ENCODE peak calls at places on chromosomes 7 and 10, in ten cellular contexts. One of them, this sample, is unnamed.

GRCh38 chr7:2313450-2314208 is 612 bp downstream of the SNX8 start:
- DNase-seq in lower lobe of right lung: no peak
- DNase-seq in Panc1: no peak
- DNase-seq in fibroblast of the aortic adventitia: peak; percentile 16
- DNase-seq in suprapubic skin: no peak
- DNase-seq in AG04450: no peak
- DNase-seq in A673: peak; percentile 21
- DNase-seq in uterus: no peak
- DNase-seq in fibroblast of pulmonary artery: no peak
- DNase-seq in astrocyte of the cerebellum: no peak
- DNase-seq in this sample: no peak

GRCh38 chr10:52652431-52653220 is 120.0 kb downstream of the MBL2 start:
- DNase-seq in lower lobe of right lung: no peak
- DNase-seq in Panc1: no peak
- DNase-seq in fibroblast of the aortic adventitia: no peak
- DNase-seq in suprapubic skin: no peak
- DNase-seq in AG04450: no peak
- DNase-seq in A673: peak; percentile 64
- DNase-seq in uterus: no peak
- DNase-seq in fibroblast of pulmonary artery: no peak
- DNase-seq in astrocyte of the cerebellum: no peak
- DNase-seq in this sample: peak; percentile 29

GRCh38 chr10:49271346-49271745 is 27.6 kb upstream of the C10orf71 start:
- DNase-seq in lower lobe of right lung: no peak
- DNase-seq in Panc1: no peak
- DNase-seq in fibroblast of the aortic adventitia: no peak
- DNase-seq in suprapubic skin: no peak
- DNase-seq in AG04450: no peak
- DNase-seq in A673: no peak
- DNase-seq in uterus: no peak
- DNase-seq in fibroblast of pulmonary artery: no peak
- DNase-seq in astrocyte of the cerebellum: no peak
- DNase-seq in this sample: no peak

GRCh38 chr10:104336829-104337526 is 1.3 kb downstream of the ITPRIP start:
- DNase-seq in lower lobe of right lung: no peak
- DNase-seq in Panc1: no peak
- DNase-seq in fibroblast of the aortic adventitia: peak; percentile 87
- DNase-seq in suprapubic skin: no peak
- DNase-seq in AG04450: no peak
- DNase-seq in A673: no peak
- DNase-seq in uterus: no peak
- DNase-seq in fibroblast of pulmonary artery: peak; percentile 76
- DNase-seq in astrocyte of the cerebellum: peak; percentile 83
- DNase-seq in this sample: peak; percentile 81

GRCh38 chr10:24822557-24822956 is 98.9 kb upstream of the ARHGAP21 start:
- DNase-seq in lower lobe of right lung: no peak
- DNase-seq in Panc1: no peak
- DNase-seq in fibroblast of the aortic adventitia: no peak
- DNase-seq in suprapubic skin: no peak
- DNase-seq in AG04450: no peak
- DNase-seq in A673: no peak
- DNase-seq in uterus: no peak
- DNase-seq in fibroblast of pulmonary artery: no peak
- DNase-seq in astrocyte of the cerebellum: no peak
- DNase-seq in this sample: no peak

GRCh38 chr10:68901106-68901927 is at the start of gene DDX50:
- DNase-seq in lower lobe of right lung: peak; percentile 97
- DNase-seq in Panc1: peak; percentile 99
- DNase-seq in fibroblast of the aortic adventitia: peak; percentile 100
- DNase-seq in suprapubic skin: peak; percentile 99
- DNase-seq in AG04450: peak; percentile 97
- DNase-seq in A673: peak; percentile 100
- DNase-seq in uterus: peak; percentile 98
- DNase-seq in fibroblast of pulmonary artery: peak; percentile 99
- DNase-seq in astrocyte of the cerebellum: peak; percentile 99
- DNase-seq in this sample: peak; percentile 100

GRCh38 chr7:129816742-129817141 is 136.0 kb downstream of the UBE2H start:
- DNase-seq in lower lobe of right lung: no peak
- DNase-seq in Panc1: no peak
- DNase-seq in fibroblast of the aortic adventitia: no peak
- DNase-seq in suprapubic skin: no peak
- DNase-seq in AG04450: no peak
- DNase-seq in A673: no peak
- DNase-seq in uterus: no peak
- DNase-seq in fibroblast of pulmonary artery: no peak
- DNase-seq in astrocyte of the cerebellum: no peak
- DNase-seq in this sample: no peak

GRCh38 chr10:75062191-75062849 is 49.1 kb upstream of the SAMD8 start:
- DNase-seq in lower lobe of right lung: no peak
- DNase-seq in Panc1: no peak
- DNase-seq in fibroblast of the aortic adventitia: peak; percentile 95
- DNase-seq in suprapubic skin: no peak
- DNase-seq in AG04450: no peak
- DNase-seq in A673: peak; percentile 14
- DNase-seq in uterus: no peak
- DNase-seq in fibroblast of pulmonary artery: peak; percentile 51
- DNase-seq in astrocyte of the cerebellum: peak; percentile 97
- DNase-seq in this sample: peak; percentile 83

GRCh38 chr7:42233939-42234338 is 3.1 kb downstream of the GLI3 start:
- DNase-seq in lower lobe of right lung: no peak
- DNase-seq in Panc1: no peak
- DNase-seq in fibroblast of the aortic adventitia: peak; percentile 66
- DNase-seq in suprapubic skin: no peak
- DNase-seq in AG04450: no peak
- DNase-seq in A673: peak; percentile 40
- DNase-seq in uterus: no peak
- DNase-seq in fibroblast of pulmonary artery: peak; percentile 51
- DNase-seq in astrocyte of the cerebellum: no peak
- DNase-seq in this sample: peak; percentile 62

GRCh38 chr10:64036306-64036930 is 515.2 kb downstream of the REEP3 start:
- DNase-seq in lower lobe of right lung: no peak
- DNase-seq in Panc1: no peak
- DNase-seq in fibroblast of the aortic adventitia: no peak
- DNase-seq in suprapubic skin: no peak
- DNase-seq in AG04450: no peak
- DNase-seq in A673: no peak
- DNase-seq in uterus: no peak
- DNase-seq in fibroblast of pulmonary artery: peak; percentile 4
- DNase-seq in astrocyte of the cerebellum: peak; percentile 27
- DNase-seq in this sample: peak; percentile 13

GRCh38 chr10:103653581-103654020 is 160.1 kb downstream of the NEURL1 start:
- DNase-seq in lower lobe of right lung: peak; percentile 58
- DNase-seq in Panc1: no peak
- DNase-seq in fibroblast of the aortic adventitia: no peak
- DNase-seq in suprapubic skin: peak; percentile 84
- DNase-seq in AG04450: no peak
- DNase-seq in A673: no peak
- DNase-seq in uterus: no peak
- DNase-seq in fibroblast of pulmonary artery: no peak
- DNase-seq in astrocyte of the cerebellum: no peak
- DNase-seq in this sample: no peak

GRCh38 chr7:74002474-74003017 is 25.4 kb upstream of the ELN start:
- DNase-seq in lower lobe of right lung: peak; percentile 73
- DNase-seq in Panc1: no peak
- DNase-seq in fibroblast of the aortic adventitia: peak; percentile 52
- DNase-seq in suprapubic skin: no peak
- DNase-seq in AG04450: peak; percentile 68
- DNase-seq in A673: no peak
- DNase-seq in uterus: peak; percentile 58
- DNase-seq in fibroblast of pulmonary artery: peak; percentile 69
- DNase-seq in astrocyte of the cerebellum: peak; percentile 48
- DNase-seq in this sample: peak; percentile 78

GRCh38 chr10:6165221-6165725 is 37.5 kb upstream of the PFKFB3 start:
- DNase-seq in lower lobe of right lung: no peak
- DNase-seq in Panc1: no peak
- DNase-seq in fibroblast of the aortic adventitia: no peak
- DNase-seq in suprapubic skin: no peak
- DNase-seq in AG04450: no peak
- DNase-seq in A673: no peak
- DNase-seq in uterus: no peak
- DNase-seq in fibroblast of pulmonary artery: no peak
- DNase-seq in astrocyte of the cerebellum: no peak
- DNase-seq in this sample: no peak
- H3K4me3 ChIP-seq in lower lobe of right lung: peak overlapping the region; percentile 93
- H3K4me3 ChIP-seq in Panc1: no peak overlapping the region
- H3K4me3 ChIP-seq in fibroblast of the aortic adventitia: no peak overlapping the region
- H3K4me3 ChIP-seq in suprapubic skin: peak overlapping the region; percentile 78
- H3K4me3 ChIP-seq in AG04450: no peak overlapping the region
- H3K4me3 ChIP-seq in A673: no peak overlapping the region
- H3K4me3 ChIP-seq in uterus: no peak overlapping the region
- H3K4me3 ChIP-seq in fibroblast of pulmonary artery: no peak overlapping the region
- H3K4me3 ChIP-seq in astrocyte of the cerebellum: no peak overlapping the region
- H3K4me3 ChIP-seq in this sample: no peak overlapping the region

DNA sequence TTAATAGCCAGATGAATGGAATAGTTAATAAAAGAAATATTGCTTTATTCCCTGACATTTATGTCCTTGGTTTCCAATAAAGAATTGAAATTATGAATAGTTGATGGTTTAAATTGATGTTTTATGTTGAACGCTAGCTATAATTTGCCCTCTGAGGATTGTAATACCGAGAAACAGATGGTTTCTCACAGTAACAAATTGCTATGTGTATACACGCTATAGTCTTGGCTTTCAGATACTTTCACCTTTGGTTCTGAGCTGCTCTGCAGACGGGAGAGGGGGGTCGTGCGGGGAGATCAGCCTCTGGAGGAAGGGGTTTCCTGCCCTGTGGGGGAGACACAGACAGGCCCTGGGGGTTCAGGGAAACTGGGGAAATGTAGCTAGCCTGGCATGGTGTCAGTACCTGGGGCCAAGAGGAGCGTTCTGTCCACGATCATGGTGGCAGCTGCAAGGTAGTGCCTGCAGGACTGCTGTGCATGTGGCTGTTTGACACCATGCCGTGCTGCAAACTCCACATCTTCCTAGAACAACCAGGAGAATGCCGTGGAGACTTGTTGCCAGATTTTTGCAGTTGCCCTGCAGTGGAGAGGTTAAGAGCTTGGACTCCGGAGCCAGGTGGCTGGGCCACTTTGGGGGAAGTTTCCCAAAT is 167.7 kb downstream of the CUX1 start:
- DNase-seq in lower lobe of right lung: no peak
- DNase-seq in Panc1: no peak
- DNase-seq in fibroblast of the aortic adventitia: no peak
- DNase-seq in suprapubic skin: no peak
- DNase-seq in AG04450: no peak
- DNase-seq in A673: no peak
- DNase-seq in uterus: no peak
- DNase-seq in fibroblast of pulmonary artery: no peak
- DNase-seq in astrocyte of the cerebellum: no peak
- DNase-seq in this sample: no peak
- H3K4me3 ChIP-seq in lower lobe of right lung: no peak overlapping the region
- H3K4me3 ChIP-seq in Panc1: no peak overlapping the region
- H3K4me3 ChIP-seq in fibroblast of the aortic adventitia: no peak overlapping the region
- H3K4me3 ChIP-seq in suprapubic skin: no peak overlapping the region
- H3K4me3 ChIP-seq in AG04450: no peak overlapping the region
- H3K4me3 ChIP-seq in A673: no peak overlapping the region
- H3K4me3 ChIP-seq in uterus: no peak overlapping the region
- H3K4me3 ChIP-seq in fibroblast of pulmonary artery: no peak overlapping the region
- H3K4me3 ChIP-seq in astrocyte of the cerebellum: no peak overlapping the region
- H3K4me3 ChIP-seq in this sample: no peak overlapping the region

DNA sequence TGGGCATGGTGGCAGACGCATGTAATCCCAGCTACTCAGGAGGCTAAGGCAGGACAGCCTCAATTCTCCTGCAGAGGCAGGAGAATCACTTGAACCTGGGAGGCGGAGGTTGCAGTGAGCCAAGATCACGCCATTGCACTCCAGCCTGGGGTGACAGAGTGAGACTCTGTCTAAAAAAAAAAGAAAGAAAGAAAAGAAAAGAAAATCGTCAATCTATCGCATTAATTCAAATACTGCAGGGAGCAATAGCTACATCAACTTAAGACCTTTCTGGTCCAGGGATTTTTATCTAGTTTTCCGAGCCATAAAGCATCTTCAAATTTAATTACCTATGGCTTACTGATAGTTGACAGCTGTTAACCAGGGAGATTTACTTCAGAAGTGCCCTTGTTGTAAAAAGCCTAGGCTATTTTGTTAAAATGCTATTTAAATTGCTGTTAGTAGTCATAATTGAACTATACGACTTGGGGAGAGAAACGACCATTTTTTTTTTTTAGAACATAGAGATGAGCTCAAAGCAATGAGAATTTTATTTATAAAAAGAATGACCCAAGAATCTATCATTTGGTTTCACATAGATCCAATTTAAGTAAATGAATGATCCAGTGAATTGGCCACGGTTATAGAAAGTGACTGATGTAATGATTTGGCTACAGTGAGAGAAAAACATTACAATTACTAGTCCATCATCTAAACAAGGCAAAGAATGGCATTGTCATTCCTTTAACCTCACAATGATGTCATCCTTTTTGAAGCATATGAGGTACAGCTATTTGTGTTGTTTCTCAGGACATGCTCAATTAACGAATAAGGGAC is 85.4 kb downstream of the SEMA3C start:
- DNase-seq in lower lobe of right lung: no peak
- DNase-seq in Panc1: no peak
- DNase-seq in fibroblast of the aortic adventitia: peak; percentile 52
- DNase-seq in suprapubic skin: no peak
- DNase-seq in AG04450: no peak
- DNase-seq in A673: peak; percentile 13
- DNase-seq in uterus: no peak
- DNase-seq in fibroblast of pulmonary artery: peak; percentile 54
- DNase-seq in astrocyte of the cerebellum: no peak
- DNase-seq in this sample: peak; percentile 84
- H3K4me3 ChIP-seq in lower lobe of right lung: no peak overlapping the region
- H3K4me3 ChIP-seq in Panc1: no peak overlapping the region
- H3K4me3 ChIP-seq in fibroblast of the aortic adventitia: no peak overlapping the region
- H3K4me3 ChIP-seq in suprapubic skin: no peak overlapping the region
- H3K4me3 ChIP-seq in AG04450: no peak overlapping the region
- H3K4me3 ChIP-seq in A673: no peak overlapping the region
- H3K4me3 ChIP-seq in uterus: no peak overlapping the region
- H3K4me3 ChIP-seq in fibroblast of pulmonary artery: no peak overlapping the region
- H3K4me3 ChIP-seq in astrocyte of the cerebellum: no peak overlapping the region
- H3K4me3 ChIP-seq in this sample: no peak overlapping the region

GRCh38 chr10:122199689-122200088 is 71.4 kb upstream of the BTBD16 start:
- DNase-seq in lower lobe of right lung: no peak
- DNase-seq in Panc1: no peak
- DNase-seq in fibroblast of the aortic adventitia: no peak
- DNase-seq in suprapubic skin: no peak
- DNase-seq in AG04450: no peak
- DNase-seq in A673: no peak
- DNase-seq in uterus: no peak
- DNase-seq in fibroblast of pulmonary artery: no peak
- DNase-seq in astrocyte of the cerebellum: no peak
- DNase-seq in this sample: no peak
- H3K4me3 ChIP-seq in lower lobe of right lung: no peak overlapping the region
- H3K4me3 ChIP-seq in Panc1: no peak overlapping the region
- H3K4me3 ChIP-seq in fibroblast of the aortic adventitia: no peak overlapping the region
- H3K4me3 ChIP-seq in suprapubic skin: no peak overlapping the region
- H3K4me3 ChIP-seq in AG04450: no peak overlapping the region
- H3K4me3 ChIP-seq in A673: no peak overlapping the region
- H3K4me3 ChIP-seq in uterus: no peak overlapping the region
- H3K4me3 ChIP-seq in fibroblast of pulmonary artery: no peak overlapping the region
- H3K4me3 ChIP-seq in astrocyte of the cerebellum: no peak overlapping the region
- H3K4me3 ChIP-seq in this sample: no peak overlapping the region

This sample was measured in astrocyte of the spinal cord.